ENCODE peak calls at places on chromosomes 6 and 20, in eight cellular contexts. G, X, A, F, H, D, E and K are unnamed samples.

GRCh38 chr6:139871165-139871710 is 496.8 kb upstream of the CITED2 start:
- DNase-seq in A (no peak), G (no peak), X (no peak), D (no peak), F (no peak), H (no peak), E (no peak), K (no peak)

GRCh38 chr20:18272451-18272850 is 15.9 kb upstream of the ZNF133 start:
- DNase-seq in G (peak; percentile 29), X (peak; percentile 3), F (no peak), H (peak; percentile 40), E (no peak), A (no peak), D (no peak), K (no peak)

GRCh38 chr6:12356983-12357972 is 67.1 kb downstream of the EDN1 start:
- DNase-seq in E (no peak), A (no peak), H (peak; percentile 78), G (no peak), F (no peak), D (no peak), X (no peak), K (peak; percentile 56)

GRCh38 chr6:93272201-93272600 is 147.2 kb downstream of the EPHA7 start:
- DNase-seq in F (no peak), X (no peak), H (no peak), E (no peak), A (no peak), D (no peak), G (no peak), K (no peak)

GRCh38 chr6:156849806-156850205 is 72.6 kb downstream of the ARID1B start:
- DNase-seq in E (no peak), G (no peak), X (no peak), H (no peak), A (no peak), D (no peak), F (no peak), K (no peak)

GRCh38 chr6:144649085-144649484 is 363.9 kb downstream of the UTRN start:
- DNase-seq in X (no peak), A (no peak), E (no peak), F (no peak), G (no peak), H (no peak), D (no peak), K (no peak)

GRCh38 chr6:150202404-150202803 is 59.6 kb downstream of the PPP1R14C start:
- DNase-seq in G (no peak), F (no peak), D (no peak), E (no peak), X (no peak), H (peak; percentile 14), A (no peak), K (peak; percentile 74)

GRCh38 chr20:37744347-37744746 is 50.5 kb downstream of the CTNNBL1 start:
- DNase-seq in X (no peak), F (no peak), D (no peak), H (no peak), A (no peak), E (no peak), G (no peak), K (no peak)

GRCh38 chr6:14241255-14242070 is 123.9 kb downstream of the CD83 start:
- DNase-seq in F (no peak), A (no peak), G (no peak), H (no peak), D (no peak), X (no peak), E (no peak), K (no peak)

GRCh38 chr20:37915800-37916570 is 13.1 kb downstream of the VSTM2L start:
- DNase-seq in A (peak; percentile 54), D (no peak), E (no peak), F (no peak), G (no peak), H (no peak), X (no peak), K (no peak)

GRCh38 chr6:85388531-85388930 is 61.4 kb upstream of the NT5E start:
- DNase-seq in H (no peak), A (no peak), F (no peak), X (no peak), E (no peak), D (no peak), G (no peak), K (no peak)

GRCh38 chr6:186221-186965 is 105.9 kb upstream of the DUSP22 start:
- DNase-seq in D (no peak), F (no peak), E (no peak), H (no peak), A (no peak), X (no peak), G (peak; percentile 5), K (no peak)

GRCh38 chr6:101770116-101770515 is 376.6 kb downstream of the GRIK2 start:
- DNase-seq in H (no peak), G (no peak), D (no peak), X (no peak), E (no peak), A (no peak), F (no peak), K (no peak)

GRCh38 chr6:21053612-21054011 is 519.4 kb downstream of the CDKAL1 start:
- DNase-seq in X (no peak), D (no peak), E (no peak), G (peak; percentile 58), A (no peak), F (no peak), H (peak; percentile 44), K (no peak)

GRCh38 chr6:16592550-16592892 is 168.7 kb downstream of the ATXN1 start:
- DNase-seq in H (no peak), F (no peak), A (no peak), D (no peak), G (no peak), X (no peak), E (no peak), K (no peak)

GRCh38 chr20:50574586-50574985 is 64.4 kb downstream of the PTPN1 start:
- DNase-seq in A (no peak), X (no peak), E (no peak), D (no peak), H (no peak), G (no peak), F (no peak), K (no peak)

GRCh38 chr6:20279608-20280287 is 67.5 kb upstream of the MBOAT1 start:
- DNase-seq in D (no peak), E (no peak), A (no peak), G (peak; percentile 7), H (no peak), F (no peak), X (no peak), K (peak; percentile 59)

GRCh38 chr6:34529665-34530327 is 26.3 kb downstream of the SPDEF start:
- DNase-seq in A (no peak), F (no peak), X (no peak), G (no peak), E (no peak), H (no peak), D (peak; percentile 54), K (no peak)

GRCh38 chr20:21156266-21156665 is 30.4 kb downstream of the KIZ start:
- DNase-seq in A (no peak), X (no peak), D (no peak), H (peak; percentile 25), G (peak; percentile 87), F (no peak), E (no peak), K (peak; percentile 18)

GRCh38 chr6:26097268-26097875 is 10.1 kb downstream of the HFE start:
- DNase-seq in E (peak; percentile 48), G (peak; percentile 62), X (peak; percentile 79), D (peak; percentile 61), A (peak; percentile 68), F (peak; percentile 47), H (peak; percentile 66), K (peak; percentile 36)

GRCh38 chr6:79048611-79049010 is 29.4 kb downstream of the PHIP start:
- DNase-seq in D (no peak), E (no peak), X (peak; percentile 48), A (peak; percentile 26), H (peak; percentile 49), F (no peak), G (peak; percentile 58), K (peak; percentile 38)

GRCh38 chr6:105568751-105569150 is 165.9 kb upstream of the PREP start:
- DNase-seq in E (no peak), F (no peak), H (no peak), G (no peak), X (no peak), A (no peak), D (no peak), K (no peak)

GRCh38 chr6:83978324-83978734 is 55.2 kb upstream of the MRAP2 start:
- DNase-seq in G (no peak), F (no peak), D (no peak), E (no peak), H (no peak), X (no peak), A (no peak), K (no peak)

GRCh38 chr6:123640567-123641187 is 3.9 kb upstream of the TRDN start:
- DNase-seq in D (no peak), E (no peak), G (no peak), X (no peak), F (no peak), H (no peak), A (no peak), K (no peak)

GRCh38 chr6:3162067-3162497 is 4.7 kb upstream of the TUBB2A start:
- DNase-seq in X (no peak), A (no peak), E (no peak), G (peak; percentile 28), H (peak; percentile 30), F (no peak), D (no peak), K (no peak)

GRCh38 chr6:28941681-28942448 is 18.1 kb upstream of the TRIM27 start:
- DNase-seq in G (no peak), E (no peak), X (no peak), D (peak; percentile 58), H (no peak), A (peak; percentile 59), F (no peak), K (no peak)

GRCh38 chr6:132483779-132484679 is 28.9 kb downstream of the STX7 start:
- DNase-seq in G (peak; percentile 64), F (no peak), H (peak; percentile 81), X (peak; percentile 73), A (no peak), D (peak; percentile 43), E (peak; percentile 11), K (no peak)

GRCh38 chr20:32968833-32969241 is 35.4 kb downstream of the SUN5 start:
- DNase-seq in E (no peak), F (no peak), A (peak; percentile 3), D (no peak), X (no peak), H (peak; percentile 7), G (no peak), K (no peak)

GRCh38 chr20:18187020-18187419 is 49.4 kb downstream of the KAT14 start:
- DNase-seq in G (peak; percentile 30), F (no peak), A (no peak), X (no peak), E (no peak), D (peak; percentile 11), H (no peak), K (peak; percentile 91)

GRCh38 chr6:132400641-132401119 is 595 bp downstream of the MOXD1 start:
- DNase-seq in A (peak; percentile 36), X (no peak), G (no peak), H (no peak), D (no peak), E (no peak), F (no peak), K (no peak)

GRCh38 chr6:131787079-131787478 is 20.7 kb upstream of the ENPP1 start:
- DNase-seq in D (no peak), X (no peak), E (no peak), A (no peak), G (peak; percentile 37), F (no peak), H (peak; percentile 59), K (no peak)

GRCh38 chr6:36851632-36852031 is 12.4 kb upstream of the CPNE5 start:
- DNase-seq in A (no peak), H (no peak), D (no peak), X (peak; percentile 68), F (no peak), G (peak; percentile 10), E (no peak), K (no peak)